ENCODE peak calls at places on chromosomes 16 and 17, in four cellular contexts. One of them, this sample, is unnamed.

GRCh38 chr17:14781123-14781522 is 480.2 kb downstream of the HS3ST3B1 start:
- DNase-seq in cardiac muscle cell: no peak
- DNase-seq in ovary: no peak
- DNase-seq in neural progenitor cell: no peak
- DNase-seq in this sample: no peak

GRCh38 chr17:60049936-60050335 is 28.8 kb downstream of the HEATR6 start:
- DNase-seq in cardiac muscle cell: no peak
- DNase-seq in ovary: no peak
- DNase-seq in neural progenitor cell: no peak
- DNase-seq in this sample: no peak

GRCh38 chr16:65867276-65867990 is 499.1 kb upstream of the CDH5 start:
- DNase-seq in cardiac muscle cell: no peak
- DNase-seq in ovary: no peak
- DNase-seq in neural progenitor cell: peak; percentile 53
- DNase-seq in this sample: no peak

GRCh38 chr16:57235128-57236092 is 9.6 kb upstream of the ARL2BP start:
- DNase-seq in cardiac muscle cell: peak; percentile 11
- DNase-seq in ovary: no peak
- DNase-seq in neural progenitor cell: no peak
- DNase-seq in this sample: no peak

GRCh38 chr16:34801875-34802274 is 1342.5 kb downstream of the TP53TG3F start:
- DNase-seq in cardiac muscle cell: no peak
- DNase-seq in ovary: no peak
- DNase-seq in neural progenitor cell: no peak
- DNase-seq in this sample: no peak

GRCh38 chr16:70589998-70590471 is 56.3 kb upstream of the IL34 start:
- DNase-seq in cardiac muscle cell: no peak
- DNase-seq in ovary: peak; percentile 69
- DNase-seq in neural progenitor cell: no peak
- DNase-seq in this sample: peak; percentile 70

GRCh38 chr17:50462446-50462845 is 6.2 kb downstream of the CHAD start:
- DNase-seq in cardiac muscle cell: no peak
- DNase-seq in ovary: no peak
- DNase-seq in neural progenitor cell: no peak
- DNase-seq in this sample: no peak

GRCh38 chr17:13088666-13089065 is 70.8 kb upstream of the ELAC2 start:
- DNase-seq in cardiac muscle cell: no peak
- DNase-seq in ovary: no peak
- DNase-seq in neural progenitor cell: no peak
- DNase-seq in this sample: no peak

GRCh38 chr16:67539271-67539670 is 10.6 kb downstream of the RIPOR1 start:
- DNase-seq in cardiac muscle cell: no peak
- DNase-seq in ovary: peak; percentile 29
- DNase-seq in neural progenitor cell: no peak
- DNase-seq in this sample: peak; percentile 36

GRCh38 chr16:15575293-15576049 is 67.5 kb downstream of the MARF1 start:
- DNase-seq in cardiac muscle cell: no peak
- DNase-seq in ovary: no peak
- DNase-seq in neural progenitor cell: no peak
- DNase-seq in this sample: no peak

GRCh38 chr17:40557531-40558299 is 7.6 kb downstream of the CCR7 start:
- DNase-seq in cardiac muscle cell: no peak
- DNase-seq in ovary: peak; percentile 76
- DNase-seq in neural progenitor cell: no peak
- DNase-seq in this sample: peak; percentile 75

GRCh38 chr17:14150604-14151003 is 81.3 kb downstream of the COX10 start:
- DNase-seq in cardiac muscle cell: no peak
- DNase-seq in ovary: no peak
- DNase-seq in neural progenitor cell: no peak
- DNase-seq in this sample: no peak

GRCh38 chr17:3885970-3886369 is 6.9 kb downstream of the CAMKK1 start:
- DNase-seq in cardiac muscle cell: no peak
- DNase-seq in ovary: no peak
- DNase-seq in neural progenitor cell: no peak
- DNase-seq in this sample: peak; percentile 30

GRCh38 chr16:81678326-81679095 is 100.6 kb upstream of the PLCG2 start:
- DNase-seq in cardiac muscle cell: no peak
- DNase-seq in ovary: peak; percentile 67
- DNase-seq in neural progenitor cell: no peak
- DNase-seq in this sample: peak; percentile 60

GRCh38 chr17:37466471-37466870 is 23.2 kb upstream of the DUSP14 start:
- DNase-seq in cardiac muscle cell: no peak
- DNase-seq in ovary: no peak
- DNase-seq in neural progenitor cell: no peak
- DNase-seq in this sample: no peak

GRCh38 chr17:58335779-58336455 is 7.3 kb upstream of the TSPOAP1 start:
- DNase-seq in cardiac muscle cell: no peak
- DNase-seq in ovary: no peak
- DNase-seq in neural progenitor cell: no peak
- DNase-seq in this sample: no peak

GRCh38 chr16:27230562-27230991 is 27.3 kb downstream of the KDM8 start:
- DNase-seq in cardiac muscle cell: peak; percentile 25
- DNase-seq in ovary: no peak
- DNase-seq in neural progenitor cell: no peak
- DNase-seq in this sample: no peak

GRCh38 chr16:10181196-10182162 is 749 bp downstream of the GRIN2A start:
- DNase-seq in cardiac muscle cell: peak; percentile 82
- DNase-seq in ovary: peak; percentile 75
- DNase-seq in neural progenitor cell: peak; percentile 89
- DNase-seq in this sample: peak; percentile 87

GRCh38 chr16:67196881-67197280 is 2.0 kb upstream of the ELMO3 start:
- DNase-seq in cardiac muscle cell: no peak
- DNase-seq in ovary: no peak
- DNase-seq in neural progenitor cell: no peak
- DNase-seq in this sample: no peak

GRCh38 chr17:12089809-12090384 is 69.2 kb downstream of the MAP2K4 start:
- DNase-seq in cardiac muscle cell: no peak
- DNase-seq in ovary: no peak
- DNase-seq in neural progenitor cell: no peak
- DNase-seq in this sample: no peak

GRCh38 chr17:58306131-58306951 is 22.3 kb downstream of the TSPOAP1 start:
- DNase-seq in cardiac muscle cell: no peak
- DNase-seq in ovary: no peak
- DNase-seq in neural progenitor cell: no peak
- DNase-seq in this sample: no peak

GRCh38 chr17:79019631-79020584 is 4.1 kb upstream of the C1QTNF1 start:
- DNase-seq in cardiac muscle cell: peak; percentile 71
- DNase-seq in ovary: peak; percentile 72
- DNase-seq in neural progenitor cell: peak; percentile 53
- DNase-seq in this sample: peak; percentile 91

GRCh38 chr17:67531291-67531690 is 154.2 kb downstream of the PITPNC1 start:
- DNase-seq in cardiac muscle cell: no peak
- DNase-seq in ovary: peak; percentile 42
- DNase-seq in neural progenitor cell: no peak
- DNase-seq in this sample: peak; percentile 75

GRCh38 chr16:58738672-58739296 is 4.7 kb upstream of the GOT2 start:
- DNase-seq in cardiac muscle cell: no peak
- DNase-seq in ovary: no peak
- DNase-seq in neural progenitor cell: no peak
- DNase-seq in this sample: no peak

GRCh38 chr17:10612957-10613744 is 44.0 kb downstream of the MYH3 start:
- DNase-seq in cardiac muscle cell: no peak
- DNase-seq in ovary: no peak
- DNase-seq in neural progenitor cell: no peak
- DNase-seq in this sample: no peak

GRCh38 chr16:69285240-69285639 is 25.9 kb upstream of the VPS4A start:
- DNase-seq in cardiac muscle cell: no peak
- DNase-seq in ovary: no peak
- DNase-seq in neural progenitor cell: no peak
- DNase-seq in this sample: no peak

GRCh38 chr17:77318491-77319210 is 177.9 kb downstream of the SEC14L1 start:
- DNase-seq in cardiac muscle cell: no peak
- DNase-seq in ovary: peak; percentile 58
- DNase-seq in neural progenitor cell: no peak
- DNase-seq in this sample: peak; percentile 83

GRCh38 chr16:17364319-17365210 is 106.2 kb downstream of the XYLT1 start:
- DNase-seq in cardiac muscle cell: no peak
- DNase-seq in ovary: peak; percentile 18
- DNase-seq in neural progenitor cell: no peak
- DNase-seq in this sample: no peak

GRCh38 chr17:19513897-19514488 is 19.7 kb upstream of the SLC47A1 start:
- DNase-seq in cardiac muscle cell: peak; percentile 82
- DNase-seq in ovary: peak; percentile 80
- DNase-seq in neural progenitor cell: peak; percentile 79
- DNase-seq in this sample: peak; percentile 57

GRCh38 chr17:18318122-18318521 is 3.0 kb downstream of the SMCR8 start:
- DNase-seq in cardiac muscle cell: no peak
- DNase-seq in ovary: no peak
- DNase-seq in neural progenitor cell: no peak
- DNase-seq in this sample: no peak
- H3K4me1 ChIP-seq in cardiac muscle cell: peaks cover 17% of the 10 kb centered on the region
- H3K4me1 ChIP-seq in ovary: peaks cover 18% of the 10 kb centered on the region
- H3K4me1 ChIP-seq in neural progenitor cell: peaks cover 13% of the 10 kb centered on the region
- H3K4me1 ChIP-seq in this sample: peaks cover 18% of the 10 kb centered on the region

DNA sequence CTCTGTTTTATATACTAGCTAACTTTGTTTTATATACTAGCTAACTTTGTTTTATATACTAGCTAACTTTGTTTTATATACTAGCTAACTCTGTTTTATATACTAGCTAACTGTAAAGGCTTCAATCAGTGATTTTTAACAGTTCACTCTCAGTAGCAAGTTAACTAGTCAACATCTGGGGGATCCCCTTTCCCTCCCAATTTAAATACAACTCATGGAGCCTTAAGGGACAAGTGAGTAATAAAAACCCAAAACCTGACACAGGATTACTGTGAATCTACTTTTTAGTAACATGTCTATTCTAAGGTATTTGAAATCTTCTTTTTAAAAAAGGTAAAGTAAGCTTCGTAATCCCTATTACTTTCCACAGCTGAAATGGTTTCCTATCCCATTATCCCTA is 32.2 kb downstream of the FAM222B start:
- DNase-seq in cardiac muscle cell: no peak
- DNase-seq in ovary: no peak
- DNase-seq in neural progenitor cell: no peak
- DNase-seq in this sample: no peak
- H3K4me1 ChIP-seq in cardiac muscle cell: peaks cover 10% of the 10 kb centered on the region
- H3K4me1 ChIP-seq in ovary: peaks cover 7% of the 10 kb centered on the region
- H3K4me1 ChIP-seq in neural progenitor cell: peaks cover 41% of the 10 kb centered on the region
- H3K4me1 ChIP-seq in this sample: no peaks in the 10 kb centered on the region

GRCh38 chr17:75899767-75900468 is 3.2 kb upstream of the TRIM65 start:
- DNase-seq in cardiac muscle cell: no peak
- DNase-seq in ovary: no peak
- DNase-seq in neural progenitor cell: peak; percentile 1
- DNase-seq in this sample: no peak

GRCh38 chr17:75899353-75899752 is 2.6 kb upstream of the TRIM65 start:
- DNase-seq in cardiac muscle cell: no peak
- DNase-seq in ovary: no peak
- DNase-seq in neural progenitor cell: peak; percentile 0
- DNase-seq in this sample: no peak

GRCh38 chr17:75900691-75901533 is 3.8 kb downstream of the MRPL38 start:
- DNase-seq in cardiac muscle cell: no peak
- DNase-seq in ovary: no peak
- DNase-seq in neural progenitor cell: peak; percentile 1
- DNase-seq in this sample: peak; percentile 58

GRCh38 chr17:75902406-75902805 is 2.3 kb downstream of the MRPL38 start:
- DNase-seq in cardiac muscle cell: no peak
- DNase-seq in ovary: no peak
- DNase-seq in neural progenitor cell: no peak
- DNase-seq in this sample: no peak

GRCh38 chr17:75901727-75902126 is 3.0 kb downstream of the MRPL38 start:
- DNase-seq in cardiac muscle cell: no peak
- DNase-seq in ovary: no peak
- DNase-seq in neural progenitor cell: no peak
- DNase-seq in this sample: no peak
- H3K4me1 ChIP-seq in cardiac muscle cell: peaks cover 3% of the 10 kb centered on the region
- H3K4me1 ChIP-seq in ovary: peaks cover 2% of the 10 kb centered on the region
- H3K4me1 ChIP-seq in neural progenitor cell: peaks cover 13% of the 10 kb centered on the region
- H3K4me1 ChIP-seq in this sample: no peaks in the 10 kb centered on the region

DNA sequence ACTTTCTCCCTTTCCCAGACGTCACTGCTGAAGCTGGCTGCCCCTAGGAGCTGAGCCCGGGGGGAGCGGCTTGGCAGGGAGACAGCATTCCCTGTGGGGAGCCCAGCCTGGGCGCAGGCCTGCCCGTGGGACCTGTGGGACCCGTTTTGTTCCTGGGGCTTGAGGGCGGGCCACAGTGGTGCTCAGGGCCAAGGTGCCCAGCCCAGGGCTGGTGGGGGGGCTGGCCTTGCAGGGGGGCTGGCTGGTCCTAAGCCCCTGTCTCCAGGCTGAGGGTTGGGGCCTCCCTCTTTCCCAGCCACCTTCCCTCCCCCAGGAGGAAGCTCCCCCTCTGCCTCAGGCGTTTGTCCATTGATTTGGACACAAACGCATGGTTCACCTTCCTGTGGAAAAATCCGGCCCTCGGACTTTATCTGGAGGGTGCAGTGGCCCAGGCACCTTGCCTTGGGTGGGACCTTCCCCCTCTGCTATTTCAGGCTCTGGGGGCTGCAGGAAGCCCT is 4.4 kb downstream of the NHERF2 start:
- DNase-seq in cardiac muscle cell: no peak
- DNase-seq in ovary: no peak
- DNase-seq in neural progenitor cell: no peak
- DNase-seq in this sample: peak; percentile 81
- H3K4me1 ChIP-seq in cardiac muscle cell: peaks cover 7% of the 10 kb centered on the region
- H3K4me1 ChIP-seq in ovary: peaks cover 36% of the 10 kb centered on the region
- H3K4me1 ChIP-seq in neural progenitor cell: peaks cover 12% of the 10 kb centered on the region
- H3K4me1 ChIP-seq in this sample: peaks cover 2% of the 10 kb centered on the region

GRCh38 chr16:89355036-89355435 is 135.3 kb downstream of the ANKRD11 start:
- DNase-seq in cardiac muscle cell: no peak
- DNase-seq in ovary: no peak
- DNase-seq in neural progenitor cell: no peak
- DNase-seq in this sample: no peak
- H3K4me1 ChIP-seq in cardiac muscle cell: peaks cover 28% of the 10 kb centered on the region
- H3K4me1 ChIP-seq in ovary: peaks cover 21% of the 10 kb centered on the region
- H3K4me1 ChIP-seq in neural progenitor cell: peaks cover 17% of the 10 kb centered on the region
- H3K4me1 ChIP-seq in this sample: peaks cover 28% of the 10 kb centered on the region

GRCh38 chr17:82245144-82246039 is 16.6 kb downstream of the SLC16A3 start:
- DNase-seq in cardiac muscle cell: no peak
- DNase-seq in ovary: peak; percentile 47
- DNase-seq in neural progenitor cell: no peak
- DNase-seq in this sample: no peak

GRCh38 chr17:82244413-82245140 is 15.7 kb downstream of the SLC16A3 start:
- DNase-seq in cardiac muscle cell: no peak
- DNase-seq in ovary: no peak
- DNase-seq in neural progenitor cell: no peak
- DNase-seq in this sample: peak; percentile 61

GRCh38 chr17:82247175-82247823 is 18.5 kb downstream of the SLC16A3 start:
- DNase-seq in cardiac muscle cell: no peak
- DNase-seq in ovary: no peak
- DNase-seq in neural progenitor cell: no peak
- DNase-seq in this sample: peak; percentile 40

GRCh38 chr17:82246365-82247174 is 17.7 kb downstream of the SLC16A3 start:
- DNase-seq in cardiac muscle cell: no peak
- DNase-seq in ovary: peak; percentile 79
- DNase-seq in neural progenitor cell: no peak
- DNase-seq in this sample: peak; percentile 87

GRCh38 chr17:82246040-82246364 is 17.2 kb downstream of the SLC16A3 start:
- DNase-seq in cardiac muscle cell: no peak
- DNase-seq in ovary: no peak
- DNase-seq in neural progenitor cell: no peak
- DNase-seq in this sample: no peak
- H3K4me1 ChIP-seq in cardiac muscle cell: peaks cover 35% of the 10 kb centered on the region
- H3K4me1 ChIP-seq in ovary: peaks cover 29% of the 10 kb centered on the region
- H3K4me1 ChIP-seq in neural progenitor cell: no peaks in the 10 kb centered on the region
- H3K4me1 ChIP-seq in this sample: peaks cover 27% of the 10 kb centered on the region

GRCh38 chr17:17700251-17700969 is 19.2 kb downstream of the RAI1 start:
- DNase-seq in cardiac muscle cell: peak; percentile 50
- DNase-seq in ovary: no peak
- DNase-seq in neural progenitor cell: peak; percentile 84
- DNase-seq in this sample: peak; percentile 46
- H3K4me1 ChIP-seq in cardiac muscle cell: peaks cover 21% of the 10 kb centered on the region
- H3K4me1 ChIP-seq in ovary: peaks cover 39% of the 10 kb centered on the region
- H3K4me1 ChIP-seq in neural progenitor cell: peaks cover 34% of the 10 kb centered on the region
- H3K4me1 ChIP-seq in this sample: peaks cover 47% of the 10 kb centered on the region

This sample was measured in right cardiac atrium.